ENCODE peak calls at places on chromosomes 13 and 19, in four cellular contexts. O is T-helper 1 cell; K is stimulated activated CD8-positive, alpha-beta memory T cell treated with anti-CD3 and anti-CD28 coated beads, Interleukin-4, amount 100 ng/mL, for 24 hours; N is NAMALWA. Q is an unnamed sample.

GRCh38 chr13:75258159-75258782 is 223.7 kb downstream of the TBC1D4 start:
- DNase-seq in O (no peak), K (no peak), N (peak; percentile 62), Q (no peak)

GRCh38 chr13:74768521-74769090 is 634.4 kb upstream of the KLF12 start:
- DNase-seq in O (no peak), K (no peak), N (no peak), Q (no peak)

GRCh38 chr13:95924389-95924994 is 128.7 kb downstream of the UGGT2 start:
- DNase-seq in O (no peak), K (no peak), N (no peak), Q (no peak)

GRCh38 chr19:29612801-29613595 is 6.9 kb downstream of the POP4 start:
- DNase-seq in O (no peak), K (no peak), N (no peak), Q (no peak)

GRCh38 chr19:21210037-21210621 is 68.3 kb downstream of the ZNF431 start:
- DNase-seq in O (no peak), K (no peak), N (no peak), Q (no peak)

GRCh38 chr19:5083547-5083965 is 114.6 kb downstream of the KDM4B start:
- DNase-seq in O (no peak), K (no peak), N (no peak), Q (no peak)

GRCh38 chr19:38788478-38789243 is at the start of gene LGALS7B:
- DNase-seq in O (no peak), K (no peak), N (no peak), Q (no peak)

GRCh38 chr13:58437436-58437835 is 805.9 kb downstream of the PCDH17 start:
- DNase-seq in O (no peak), K (no peak), N (no peak), Q (no peak)

GRCh38 chr19:58575183-58576041 is 2.3 kb upstream of the MZF1 start:
- DNase-seq in O (peak; percentile 64), K (peak; percentile 76), N (peak; percentile 91), Q (no peak)

GRCh38 chr13:30864352-30865130 is 41.5 kb upstream of the MEDAG start:
- DNase-seq in O (no peak), K (no peak), N (no peak), Q (no peak)

GRCh38 chr13:114140131-114140908 is 7.9 kb upstream of the RASA3 start:
- DNase-seq in O (no peak), K (no peak), N (no peak), Q (no peak)

GRCh38 chr19:16168465-16169081 is 4.8 kb downstream of the CIB3 start:
- DNase-seq in O (no peak), K (no peak), N (peak; percentile 83), Q (no peak)

GRCh38 chr19:44582581-44583265 is 30.6 kb upstream of the IGSF23 start:
- DNase-seq in O (no peak), K (no peak), N (peak; percentile 30), Q (no peak)

GRCh38 chr19:50658438-50659317 is 9.4 kb downstream of the C19orf81 start:
- DNase-seq in O (no peak), K (peak; percentile 67), N (no peak), Q (no peak)

GRCh38 chr19:16896098-16896912 is 7.5 kb downstream of the F2RL3 start:
- DNase-seq in O (no peak), K (no peak), N (no peak), Q (no peak)

GRCh38 chr19:48006762-48007161 is 12.3 kb downstream of the ELSPBP1 start:
- DNase-seq in O (no peak), K (no peak), N (peak; percentile 32), Q (no peak)

GRCh38 chr13:113633485-113633873 is 24.5 kb downstream of the ATP4B start:
- DNase-seq in O (no peak), K (no peak), N (no peak), Q (no peak)

GRCh38 chr13:62473190-62473943 is 1057.7 kb upstream of the PCDH20 start:
- DNase-seq in O (no peak), K (no peak), N (no peak), Q (no peak)

GRCh38 chr13:113654591-113655357 is 3.2 kb downstream of the ATP4B start:
- DNase-seq in O (no peak), K (no peak), N (no peak), Q (no peak)

GRCh38 chr19:41321600-41322270 is 11.8 kb downstream of the CCDC97 start:
- DNase-seq in O (no peak), K (no peak), N (no peak), Q (no peak)

GRCh38 chr13:28792992-28793391 is 27.1 kb upstream of the MTUS2 start:
- DNase-seq in O (no peak), K (no peak), N (no peak), Q (no peak)

GRCh38 chr13:30346159-30346788 is 38.9 kb upstream of the KATNAL1 start:
- DNase-seq in O (peak; percentile 44), K (peak; percentile 50), N (no peak), Q (peak; percentile 60)

GRCh38 chr13:76836311-76836710 is 49.9 kb downstream of the KCTD12 start:
- DNase-seq in O (no peak), K (no peak), N (no peak), Q (no peak)

Q was measured in NK-92 treated with Interleukin-12 subunit alpha and Interleukin-12 subunit beta, amount 100 ng/mL, for 24 hours.